ENCODE peak calls at places on chromosomes 4 and X, in seven cellular contexts. H, R, Y, V, S, Z and G are unnamed samples.

GRCh38 chr4:2942037-2942531 is 21.1 kb downstream of the NOP14 start:
- DNase-seq in H (no peak), R (no peak), Y (no peak), V (no peak), S (no peak), Z (no peak), G (no peak)

GRCh38 chr4:121728066-121728465 is 31.3 kb upstream of the ANXA5 start:
- DNase-seq in H (no peak), R (no peak), Y (peak; percentile 87), V (peak; percentile 85), S (no peak), Z (no peak), G (no peak)

GRCh38 chr4:140937866-140938265 is 181.7 kb upstream of the TBC1D9 start:
- DNase-seq in H (no peak), R (no peak), Y (peak; percentile 90), V (peak; percentile 80), S (no peak), Z (no peak), G (no peak)

GRCh38 chr4:10106421-10107039 is 10.1 kb downstream of the WDR1 start:
- DNase-seq in H (peak; percentile 54), R (no peak), Y (peak; percentile 97), V (peak; percentile 95), S (no peak), Z (no peak), G (no peak)

GRCh38 chrX:1464282-1465131 is 11.8 kb upstream of the ASMTL start:
- DNase-seq in H (no peak), R (no peak), Y (no peak), V (no peak), S (no peak), Z (no peak), G (no peak)

GRCh38 chr4:183362916-183363542 is 40.8 kb upstream of the CLDN24 start:
- DNase-seq in H (no peak), R (no peak), Y (no peak), V (peak; percentile 30), S (no peak), Z (no peak), G (peak; percentile 22)

GRCh38 chr4:125891597-125892258 is 577.0 kb downstream of the FAT4 start:
- DNase-seq in H (no peak), R (no peak), Y (peak; percentile 84), V (peak; percentile 66), S (no peak), Z (peak; percentile 0), G (no peak)

GRCh38 chr4:167555338-167556022 is 321.2 kb upstream of the SPOCK3 start:
- DNase-seq in H (no peak), R (no peak), Y (no peak), V (no peak), S (no peak), Z (no peak), G (no peak)

GRCh38 chrX:9627827-9628406 is 137.7 kb downstream of the GPR143 start:
- DNase-seq in H (no peak), R (no peak), Y (peak; percentile 21), V (peak; percentile 21), S (no peak), Z (no peak), G (no peak)

GRCh38 chr4:5955856-5956255 is 62.4 kb downstream of the C4orf50 start:
- DNase-seq in H (no peak), R (no peak), Y (no peak), V (no peak), S (no peak), Z (no peak), G (no peak)

GRCh38 chrX:9312922-9313867 is 151.7 kb upstream of the TBL1X start:
- DNase-seq in H (peak; percentile 54), R (no peak), Y (no peak), V (no peak), S (peak; percentile 46), Z (peak; percentile 40), G (peak; percentile 45)

GRCh38 chr4:96164814-96165351 is 325.0 kb downstream of the PDHA2 start:
- DNase-seq in H (no peak), R (no peak), Y (no peak), V (peak; percentile 4), S (no peak), Z (no peak), G (no peak)

GRCh38 chr4:109046549-109047171 is 255.8 kb downstream of the COL25A1 start:
- DNase-seq in H (no peak), R (no peak), Y (peak; percentile 25), V (peak; percentile 47), S (no peak), Z (peak; percentile 49), G (no peak)

GRCh38 chr4:10347281-10347795 is 109.9 kb downstream of the ZNF518B start:
- DNase-seq in H (no peak), R (no peak), Y (no peak), V (no peak), S (no peak), Z (no peak), G (no peak)

GRCh38 chr4:118953276-118953675 is 64.6 kb downstream of the SYNPO2 start:
- DNase-seq in H (no peak), R (no peak), Y (no peak), V (no peak), S (no peak), Z (no peak), G (no peak)

GRCh38 chrX:41245641-41246040 is 88.3 kb upstream of the DDX3X start:
- DNase-seq in H (no peak), R (no peak), Y (peak; percentile 67), V (peak; percentile 33), S (no peak), Z (no peak), G (no peak)

GRCh38 chr4:108762559-108763225 is at the start of gene ETNPPL:
- DNase-seq in H (no peak), R (no peak), Y (no peak), V (peak; percentile 49), S (peak; percentile 23), Z (peak; percentile 60), G (peak; percentile 11)

GRCh38 chr4:78410651-78411050 is 140.9 kb upstream of the ANXA3 start:
- DNase-seq in H (no peak), R (no peak), Y (peak; percentile 23), V (peak; percentile 14), S (no peak), Z (no peak), G (no peak)

GRCh38 chrX:92247076-92247475 is 467.9 kb downstream of the PCDH11X start:
- DNase-seq in H (no peak), R (no peak), Y (peak; percentile 2), V (no peak), S (no peak), Z (no peak), G (no peak)

GRCh38 chr4:177554966-177555574 is 112.8 kb upstream of the AGA start:
- DNase-seq in H (no peak), R (no peak), Y (peak; percentile 32), V (peak; percentile 40), S (peak; percentile 3), Z (peak; percentile 30), G (peak; percentile 33)

GRCh38 chr4:147777456-147778091 is 45.7 kb downstream of the ARHGAP10 start:
- DNase-seq in H (no peak), R (no peak), Y (peak; percentile 14), V (no peak), S (no peak), Z (peak; percentile 62), G (no peak)

GRCh38 chrX:21373001-21373400 is 1.2 kb upstream of the CNKSR2 start:
- DNase-seq in H (no peak), R (no peak), Y (no peak), V (no peak), S (no peak), Z (no peak), G (no peak)

GRCh38 chr4:82801910-82802521 is 3.4 kb upstream of the SCD5 start:
- DNase-seq in H (no peak), R (no peak), Y (peak; percentile 46), V (no peak), S (no peak), Z (peak; percentile 54), G (peak; percentile 41)

GRCh38 chrX:9197231-9197630 is 163.3 kb upstream of the FAM9B start:
- DNase-seq in H (no peak), R (no peak), Y (no peak), V (peak; percentile 4), S (no peak), Z (no peak), G (no peak)

GRCh38 chr4:66097271-66097670 is 427.0 kb upstream of the EPHA5 start:
- DNase-seq in H (no peak), R (no peak), Y (no peak), V (no peak), S (no peak), Z (no peak), G (no peak)

GRCh38 chr4:31545330-31545729 is 825.2 kb downstream of the PCDH7 start:
- DNase-seq in H (no peak), R (no peak), Y (no peak), V (no peak), S (no peak), Z (no peak), G (no peak)

GRCh38 chr4:145840162-145840768 is 98.4 kb downstream of the ZNF827 start:
- DNase-seq in H (no peak), R (peak; percentile 5), Y (peak; percentile 46), V (peak; percentile 50), S (peak; percentile 52), Z (peak; percentile 50), G (peak; percentile 30)

GRCh38 chr4:41496980-41497379 is 41.0 kb upstream of the LIMCH1 start:
- DNase-seq in H (no peak), R (no peak), Y (no peak), V (no peak), S (no peak), Z (no peak), G (no peak)

GRCh38 chrX:17567173-17567572 is 170.1 kb upstream of the SCML1 start:
- DNase-seq in H (no peak), R (no peak), Y (no peak), V (peak; percentile 14), S (no peak), Z (no peak), G (no peak)

GRCh38 chr4:3483471-3483921 is 20.4 kb downstream of the DOK7 start:
- DNase-seq in H (no peak), R (no peak), Y (peak; percentile 86), V (peak; percentile 80), S (no peak), Z (no peak), G (no peak)

GRCh38 chr4:88937081-88937480 is 119.9 kb downstream of the FAM13A start:
- DNase-seq in H (no peak), R (no peak), Y (no peak), V (no peak), S (no peak), Z (no peak), G (no peak)

GRCh38 chrX:132740316-132741123 is 217.9 kb downstream of the HS6ST2 start:
- DNase-seq in H (no peak), R (no peak), Y (no peak), V (no peak), S (no peak), Z (no peak), G (no peak)